ENCODE peak calls at places on chromosomes 13 and 19, in ten cellular contexts. T, X, A, V, M, E, R, D, I and U are unnamed samples.

GRCh38 chr13:92806215-92806614 is 420.4 kb upstream of the GPC6 start:
- DNase-seq in M (no peak), D (no peak), V (no peak), E (no peak), I (no peak), X (no peak), A (no peak), R (peak), T (no peak), U (no peak)

GRCh38 chr13:113273856-113274590 is 23.0 kb upstream of the LAMP1 start:
- DNase-seq in V (no peak), I (no peak), X (no peak), R (peak), M (peak), E (no peak), T (no peak), A (peak), D (peak), U (no peak)

GRCh38 chr19:6056801-6057650 is 53.3 kb downstream of the RFX2 start:
- DNase-seq in D (peak), M (peak), V (no peak), E (no peak), A (peak), T (no peak), R (peak), I (peak), X (no peak), U (peak)

GRCh38 chr19:45179063-45179847 is 671 bp downstream of the BLOC1S3 start:
- DNase-seq in V (peak), M (no peak), D (peak), I (no peak), A (no peak), E (no peak), T (peak), X (no peak), R (no peak), U (no peak)

GRCh38 chr13:93151277-93151676 is 75.3 kb upstream of the GPC6 start:
- DNase-seq in M (peak), E (no peak), T (no peak), A (no peak), I (peak), X (no peak), D (no peak), R (peak), V (no peak), U (no peak)

GRCh38 chr19:54100560-54100959 is at the start of gene OSCAR:
- DNase-seq in A (no peak), V (no peak), E (no peak), M (no peak), T (no peak), X (no peak), D (peak), R (no peak), I (no peak), U (no peak)

GRCh38 chr19:4636151-4636717 is 3.1 kb upstream of the TNFAIP8L1 start:
- DNase-seq in R (peak), X (peak), A (no peak), D (peak), T (peak), I (no peak), M (no peak), E (no peak), V (peak), U (no peak)

GRCh38 chr13:49062297-49062896 is 86.7 kb downstream of the FNDC3A start:
- DNase-seq in R (no peak), E (no peak), X (no peak), D (peak), I (no peak), M (no peak), V (no peak), A (no peak), T (no peak), U (no peak)

GRCh38 chr19:34173145-34173956 is 1.0 kb downstream of the LSM14A start:
- DNase-seq in E (no peak), T (peak), V (no peak), A (peak), M (no peak), I (no peak), X (no peak), R (peak), D (peak), U (no peak)

GRCh38 chr13:45196622-45197021 is 4.2 kb downstream of the KCTD4 start:
- DNase-seq in M (no peak), A (no peak), V (no peak), I (no peak), E (no peak), D (peak), T (no peak), X (no peak), R (peak), U (no peak)

GRCh38 chr19:35124098-35125060 is 8.8 kb downstream of the FXYD3 start:
- DNase-seq in T (peak), A (peak), R (peak), X (no peak), I (peak), D (peak), V (peak), M (peak), E (peak), U (peak)

GRCh38 chr19:42423462-42424344 is 3.5 kb downstream of the LIPE start:
- DNase-seq in A (peak), R (no peak), E (peak), D (peak), I (peak), M (peak), T (peak), X (peak), V (peak), U (no peak)

GRCh38 chr13:76715621-76716020 is 170.6 kb downstream of the KCTD12 start:
- DNase-seq in E (no peak), I (no peak), D (peak), A (no peak), M (no peak), V (no peak), X (no peak), R (no peak), T (no peak), U (no peak)

GRCh38 chr19:9936151-9937000 is at the start of gene OLFM2:
- DNase-seq in I (no peak), T (peak), R (no peak), X (no peak), A (no peak), E (no peak), V (no peak), D (peak), M (no peak), U (no peak)

GRCh38 chr13:43269037-43269476 is 245.7 kb downstream of the DNAJC15 start:
- DNase-seq in D (peak), V (no peak), M (peak), X (no peak), E (no peak), T (no peak), I (peak), A (no peak), R (peak), U (peak)

GRCh38 chr19:17948967-17949930 is 16.4 kb downstream of the CCDC124 start:
- DNase-seq in X (no peak), D (no peak), T (peak), I (no peak), R (no peak), M (no peak), E (no peak), A (no peak), V (no peak), U (no peak)

GRCh38 chr13:114161644-114162532 is 17.2 kb upstream of the CFAP97D2 start:
- DNase-seq in X (no peak), T (no peak), A (peak), D (peak), R (peak), M (no peak), E (no peak), V (no peak), I (peak), U (no peak)

GRCh38 chr19:5533257-5533656 is 34.5 kb downstream of the TINCR start:
- DNase-seq in X (no peak), T (no peak), A (no peak), I (no peak), R (no peak), V (no peak), E (no peak), D (no peak), M (no peak), U (no peak)

GRCh38 chr13:84609716-84610115 is 727.4 kb upstream of the SLITRK1 start:
- DNase-seq in X (no peak), V (no peak), M (peak), D (peak), R (peak), T (no peak), A (no peak), I (no peak), E (no peak), U (no peak)

GRCh38 chr19:34500656-34501120 is 19.1 kb downstream of the WTIP start:
- DNase-seq in I (no peak), R (no peak), A (no peak), T (no peak), M (no peak), D (no peak), X (no peak), E (no peak), V (no peak), U (no peak)

GRCh38 chr13:76036176-76036575 is 400.0 kb downstream of the LMO7 start:
- DNase-seq in A (no peak), X (no peak), T (no peak), D (no peak), E (no peak), V (no peak), R (no peak), M (no peak), I (no peak), U (no peak)

GRCh38 chr13:101384929-101385328 is 31.4 kb downstream of the NALCN start:
- DNase-seq in R (no peak), E (no peak), X (no peak), I (no peak), D (no peak), V (no peak), T (peak), A (no peak), M (no peak), U (no peak)

GRCh38 chr13:105334211-105334610 is 1201.3 kb downstream of the EFNB2 start:
- DNase-seq in I (no peak), E (no peak), R (peak), A (no peak), D (peak), V (no peak), X (no peak), M (peak), T (no peak), U (no peak)

GRCh38 chr19:12867120-12868099 is 13.8 kb downstream of the DNASE2 start:
- DNase-seq in D (peak), X (no peak), M (no peak), R (no peak), V (peak), E (no peak), I (no peak), A (no peak), T (peak), U (no peak)

GRCh38 chr19:49555600-49556411 is 24.6 kb downstream of the NOSIP start:
- DNase-seq in V (peak), D (peak), R (no peak), I (no peak), M (no peak), A (peak), T (peak), X (no peak), E (no peak), U (no peak)